ENCODE peak calls at places on chromosome 4, in seven cellular contexts. C, P, U, J, X, B and Z are unnamed samples.

GRCh38 chr4:61401771-61402170 is 201.6 kb downstream of the ADGRL3 start:
- DNase-seq in C (no peak), P (no peak), U (no peak), J (no peak), X (no peak), B (no peak), Z (no peak)

GRCh38 chr4:147581601-147582350 is 35.4 kb upstream of the TMEM184C start:
- DNase-seq in C (no peak), P (no peak), U (peak; percentile 70), J (peak; percentile 61), X (peak; percentile 13), B (no peak), Z (no peak)

GRCh38 chr4:75036046-75036445 is 103.1 kb downstream of the PARM1 start:
- DNase-seq in C (no peak), P (no peak), U (no peak), J (no peak), X (no peak), B (no peak), Z (no peak)

GRCh38 chr4:127355738-127356137 is 277.0 kb upstream of the INTU start:
- DNase-seq in C (no peak), P (no peak), U (peak; percentile 17), J (no peak), X (no peak), B (no peak), Z (no peak)

GRCh38 chr4:157912212-157912611 is 260.6 kb downstream of the GASK1B start:
- DNase-seq in C (no peak), P (no peak), U (no peak), J (no peak), X (no peak), B (no peak), Z (no peak)

GRCh38 chr4:110622841-110623709 is at the start of gene PITX2:
- DNase-seq in C (no peak), P (peak; percentile 96), U (peak; percentile 83), J (peak; percentile 57), X (peak; percentile 99), B (no peak), Z (no peak)

GRCh38 chr4:77360451-77360850 is 203.4 kb downstream of the CCNG2 start:
- DNase-seq in C (no peak), P (no peak), U (no peak), J (no peak), X (no peak), B (no peak), Z (no peak)

GRCh38 chr4:176406736-176407135 is 87.0 kb downstream of the SPCS3 start:
- DNase-seq in C (no peak), P (no peak), U (peak; percentile 77), J (no peak), X (no peak), B (no peak), Z (no peak)

GRCh38 chr4:189828298-189828697 is 112.4 kb upstream of the FRG1 start:
- DNase-seq in C (no peak), P (no peak), U (no peak), J (no peak), X (no peak), B (no peak), Z (no peak)

GRCh38 chr4:26029512-26030131 is 115.6 kb downstream of the SMIM20 start:
- DNase-seq in C (no peak), P (no peak), U (no peak), J (no peak), X (peak; percentile 59), B (no peak), Z (no peak)

GRCh38 chr4:38562751-38563198 is 101.2 kb upstream of the KLF3 start:
- DNase-seq in C (no peak), P (peak; percentile 49), U (no peak), J (no peak), X (no peak), B (peak; percentile 5), Z (no peak)

GRCh38 chr4:76484654-76485053 is 49.6 kb downstream of the SHROOM3 start:
- DNase-seq in C (no peak), P (no peak), U (no peak), J (no peak), X (no peak), B (no peak), Z (no peak)

GRCh38 chr4:145069361-145069760 is 28.6 kb downstream of the ANAPC10 start:
- DNase-seq in C (no peak), P (no peak), U (peak; percentile 80), J (peak; percentile 16), X (no peak), B (no peak), Z (no peak)

GRCh38 chr4:11743236-11743635 is 314.5 kb upstream of the HS3ST1 start:
- DNase-seq in C (no peak), P (no peak), U (peak; percentile 44), J (no peak), X (no peak), B (no peak), Z (no peak)

GRCh38 chr4:16579866-16580265 is 318.6 kb downstream of the LDB2 start:
- DNase-seq in C (no peak), P (no peak), U (peak; percentile 82), J (no peak), X (no peak), B (no peak), Z (no peak)

GRCh38 chr4:27066591-27066990 is 205.9 kb downstream of the STIM2 start:
- DNase-seq in C (no peak), P (peak; percentile 18), U (no peak), J (no peak), X (peak; percentile 13), B (no peak), Z (peak; percentile 24)

GRCh38 chr4:26289421-26289820 is 31.4 kb upstream of the RBPJ start:
- DNase-seq in C (no peak), P (no peak), U (no peak), J (no peak), X (no peak), B (no peak), Z (no peak)

GRCh38 chr4:47213971-47214370 is 182.6 kb downstream of the GABRB1 start:
- DNase-seq in C (no peak), P (no peak), U (peak; percentile 98), J (peak; percentile 66), X (no peak), B (no peak), Z (peak; percentile 30)

GRCh38 chr4:13906727-13907126 is 279.2 kb upstream of the BOD1L1 start:
- DNase-seq in C (no peak), P (no peak), U (no peak), J (no peak), X (no peak), B (no peak), Z (no peak)

GRCh38 chr4:90318208-90318607 is 191.0 kb downstream of the CCSER1 start:
- DNase-seq in C (no peak), P (no peak), U (peak; percentile 90), J (peak; percentile 63), X (no peak), B (peak; percentile 38), Z (no peak)

GRCh38 chr4:15702941-15703403 is at the start of gene BST1:
- DNase-seq in C (peak; percentile 32), P (peak; percentile 89), U (peak; percentile 70), J (no peak), X (no peak), B (peak; percentile 54), Z (peak; percentile 28)

GRCh38 chr4:38109370-38109769 is 149.2 kb downstream of the PTTG2 start:
- DNase-seq in C (no peak), P (no peak), U (no peak), J (no peak), X (no peak), B (no peak), Z (no peak)

GRCh38 chr4:90842960-90843359 is 715.8 kb downstream of the CCSER1 start:
- DNase-seq in C (no peak), P (no peak), U (no peak), J (no peak), X (no peak), B (peak; percentile 56), Z (no peak)

GRCh38 chr4:109810580-109811387 is 4.8 kb upstream of the GAR1 start:
- DNase-seq in C (no peak), P (peak; percentile 57), U (no peak), J (no peak), X (no peak), B (no peak), Z (no peak)

GRCh38 chr4:88327669-88328068 is 43.3 kb upstream of the PPM1K start:
- DNase-seq in C (no peak), P (no peak), U (no peak), J (no peak), X (no peak), B (no peak), Z (no peak)

GRCh38 chr4:120524237-120524636 is 398.3 kb downstream of the PRDM5 start:
- DNase-seq in C (no peak), P (no peak), U (no peak), J (no peak), X (no peak), B (no peak), Z (no peak)

DNA sequence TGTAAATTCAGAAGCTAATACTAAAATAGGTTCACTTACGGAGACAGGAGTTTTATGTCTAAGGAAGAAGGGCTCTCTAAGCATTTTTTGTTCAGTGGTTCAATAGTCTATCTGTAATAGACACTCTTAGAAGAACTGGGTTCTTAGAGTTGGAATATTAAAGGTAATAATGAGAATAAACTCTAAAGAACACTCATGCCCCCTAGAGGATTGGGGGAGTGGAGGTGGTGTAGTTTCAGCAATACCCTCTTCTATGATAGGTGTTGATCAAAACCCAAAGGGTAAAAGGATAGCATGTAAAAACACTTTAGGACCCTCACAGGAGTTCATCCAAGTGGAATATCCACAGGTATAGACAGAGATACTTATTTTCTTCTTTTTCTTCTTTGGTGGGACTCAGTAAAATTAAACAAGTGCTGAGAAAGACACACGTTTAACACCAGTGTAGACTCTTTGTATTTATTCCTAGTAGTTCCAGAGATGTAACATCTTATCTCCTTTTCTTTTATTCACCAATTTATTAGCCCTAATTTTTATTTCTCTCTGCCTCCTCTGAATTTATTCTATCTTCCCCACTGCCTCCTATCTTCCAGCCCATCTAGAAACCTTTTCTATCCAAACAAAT is 25.7 kb upstream of the MND1 start:
- DNase-seq in C (no peak), P (no peak), U (peak; percentile 27), J (no peak), X (no peak), B (peak; percentile 30), Z (peak; percentile 29)
- TF ChIP-seq CTCF in C (peak; percentile 20), P (peak; percentile 37), U (peak; percentile 74), J (peak; percentile 86), X (peak; percentile 62), B (peak; percentile 70), Z (peak; percentile 25)

GRCh38 chr4:187993827-187994226 is 1.7 kb upstream of the ZFP42 start:
- DNase-seq in C (no peak), P (no peak), U (no peak), J (no peak), X (peak; percentile 86), B (peak; percentile 28), Z (no peak)
- TF ChIP-seq CTCF in C (no peak), P (no peak), U (no peak), J (peak; percentile 16), X (peak; percentile 48), B (no peak), Z (peak; percentile 16)

GRCh38 chr4:40829586-40829985 is 79.8 kb downstream of the NSUN7 start:
- DNase-seq in C (no peak), P (no peak), U (no peak), J (no peak), X (no peak), B (no peak), Z (no peak)
- TF ChIP-seq CTCF in C (no peak), P (no peak), U (no peak), J (no peak), X (no peak), B (no peak), Z (no peak)

GRCh38 chr4:53551963-53552362 is 39.3 kb downstream of the LNX1 start:
- DNase-seq in C (no peak), P (no peak), U (peak; percentile 12), J (no peak), X (no peak), B (no peak), Z (no peak)
- TF ChIP-seq CTCF in C (no peak), P (no peak), U (no peak), J (no peak), X (no peak), B (no peak), Z (no peak)